ENCODE peak calls at places on chromosome 21, in four cellular contexts. G is K562, O is SK-N-SH, C is HepG2. U is an unnamed sample.

GRCh38 chr21:35138665-35139381 is 89.7 kb upstream of the RUNX1 start:
- DNase-seq in G (peak), O (no peak), C (no peak), U (no peak)

GRCh38 chr21:34886554-34887385 is 162.3 kb downstream of the RUNX1 start:
- DNase-seq in G (peak), O (peak), C (no peak), U (peak)

GRCh38 chr21:17785403-17785788 is 33.8 kb downstream of the C21orf91 start:
- DNase-seq in G (no peak), O (no peak), C (no peak), U (no peak)

GRCh38 chr21:37207441-37208009 is 59.6 kb downstream of the VPS26C start:
- DNase-seq in G (no peak), O (peak), C (peak), U (no peak)

GRCh38 chr21:34569381-34569979 is 45.4 kb downstream of the RCAN1 start:
- DNase-seq in G (no peak), O (no peak), C (no peak), U (no peak)

GRCh38 chr21:46459356-46460112 is 843 bp downstream of the DIP2A start:
- DNase-seq in G (peak), O (no peak), C (no peak), U (peak)

GRCh38 chr21:37555672-37556261 is 189.2 kb downstream of the DYRK1A start:
- DNase-seq in G (no peak), O (no peak), C (no peak), U (no peak)

GRCh38 chr21:24727803-24728425 is 879.4 kb downstream of the MRPL39 start:
- DNase-seq in G (no peak), O (no peak), C (no peak), U (no peak)

GRCh38 chr21:32226444-32226843 is 52.4 kb downstream of the MIS18A start:
- DNase-seq in G (no peak), O (no peak), C (no peak), U (no peak)
- TF ChIP-seq FOXJ3 in G (no peak), O (no peak), C (no peak), U (no peak)

DNA sequence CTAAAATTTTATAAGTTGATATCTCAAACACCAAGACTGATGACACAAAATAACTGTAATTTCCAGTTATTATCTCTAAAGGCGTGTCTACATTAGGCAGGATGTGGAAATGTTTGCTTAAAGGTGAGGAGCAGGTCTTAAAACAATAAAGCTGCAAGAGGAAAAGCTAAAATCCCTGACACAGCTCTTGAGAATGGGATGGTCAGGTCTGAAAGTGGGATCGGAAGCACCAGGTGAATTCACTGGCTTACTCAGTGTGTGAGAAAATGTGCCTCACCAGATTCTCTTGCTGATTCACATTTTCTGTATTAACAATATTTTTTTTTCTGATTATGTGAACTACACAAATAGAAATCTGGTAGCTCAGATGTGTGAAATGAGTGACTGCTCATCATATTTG is 421.9 kb upstream of the ADAMTS5 start:
- DNase-seq in G (no peak), O (no peak), C (no peak), U (no peak)
- TF ChIP-seq FOXJ3 in G (no peak), O (no peak), C (no peak), U (no peak)

GRCh38 chr21:27021801-27022200 is 54.9 kb upstream of the ADAMTS5 start:
- DNase-seq in G (no peak), O (no peak), C (no peak), U (no peak)

GRCh38 chr21:27021046-27021445 is 54.2 kb upstream of the ADAMTS5 start:
- DNase-seq in G (no peak), O (no peak), C (no peak), U (no peak)

GRCh38 chr21:27024316-27024715 is 57.4 kb upstream of the ADAMTS5 start:
- DNase-seq in G (no peak), O (no peak), C (no peak), U (no peak)

GRCh38 chr21:27024971-27025370 is 58.1 kb upstream of the ADAMTS5 start:
- DNase-seq in G (no peak), O (no peak), C (no peak), U (no peak)

DNA sequence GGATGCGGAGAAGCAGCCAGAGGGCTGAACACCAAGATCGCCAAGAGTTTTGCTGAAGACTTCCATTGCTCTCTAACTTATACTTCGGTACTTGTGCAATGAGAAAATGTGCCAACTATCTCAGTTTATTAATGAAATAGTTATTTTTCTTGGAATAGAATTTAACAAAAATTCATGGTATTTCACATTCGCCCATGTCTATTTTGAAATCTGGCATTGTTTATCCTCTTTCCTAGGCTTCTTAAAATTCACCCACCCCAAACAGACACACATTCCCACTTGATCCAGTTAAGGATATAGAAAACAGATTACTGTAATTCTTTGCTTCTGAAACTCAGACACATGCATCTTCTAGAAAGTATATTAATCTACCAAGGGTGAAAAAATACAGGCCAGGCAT is 56.3 kb upstream of the ADAMTS5 start:
- DNase-seq in G (no peak), O (no peak), C (no peak), U (no peak)
- TF ChIP-seq FOXJ3 in G (no peak), O (no peak), C (no peak), U (no peak)

DNA sequence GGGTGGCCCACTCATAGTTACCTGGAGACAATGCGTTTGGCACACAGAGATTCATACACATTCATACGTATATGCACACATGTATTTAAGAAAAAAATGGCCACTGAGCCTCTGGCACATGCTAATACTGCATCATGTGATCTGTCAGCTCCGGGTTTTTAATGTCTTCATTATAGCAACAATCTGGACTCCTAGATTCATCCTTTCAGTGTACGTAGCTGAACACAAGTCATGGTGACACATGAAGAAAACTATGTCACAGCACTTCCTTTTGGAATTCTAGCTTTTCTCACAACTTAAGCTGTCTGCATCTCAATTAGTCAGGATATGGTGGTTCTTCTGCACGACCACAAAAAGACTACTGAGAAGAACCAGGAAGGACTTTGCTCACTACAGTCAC is 24.7 kb downstream of the HSF2BP start:
- DNase-seq in G (no peak), O (no peak), C (no peak), U (no peak)
- TF ChIP-seq FOXJ3 in G (no peak), O (no peak), C (no peak), U (no peak)

GRCh38 chr21:31136891-31137290 is 98.6 kb upstream of the KRTAP19-8 start:
- DNase-seq in G (no peak), O (peak), C (no peak), U (no peak)
- TF ChIP-seq FOXJ3 in G (no peak), O (no peak), C (no peak), U (no peak)

GRCh38 chr21:39385299-39386145 is 36.6 kb upstream of the HMGN1 start:
- DNase-seq in G (no peak), O (peak), C (peak), U (no peak)

GRCh38 chr21:39387461-39388037 is 38.7 kb upstream of the HMGN1 start:
- DNase-seq in G (peak), O (peak), C (peak), U (peak)

GRCh38 chr21:39384674-39385298 is 35.9 kb upstream of the HMGN1 start:
- DNase-seq in G (no peak), O (no peak), C (peak), U (no peak)

GRCh38 chr21:39386899-39387298 is 38.0 kb upstream of the HMGN1 start:
- DNase-seq in G (no peak), O (no peak), C (no peak), U (no peak)

DNA sequence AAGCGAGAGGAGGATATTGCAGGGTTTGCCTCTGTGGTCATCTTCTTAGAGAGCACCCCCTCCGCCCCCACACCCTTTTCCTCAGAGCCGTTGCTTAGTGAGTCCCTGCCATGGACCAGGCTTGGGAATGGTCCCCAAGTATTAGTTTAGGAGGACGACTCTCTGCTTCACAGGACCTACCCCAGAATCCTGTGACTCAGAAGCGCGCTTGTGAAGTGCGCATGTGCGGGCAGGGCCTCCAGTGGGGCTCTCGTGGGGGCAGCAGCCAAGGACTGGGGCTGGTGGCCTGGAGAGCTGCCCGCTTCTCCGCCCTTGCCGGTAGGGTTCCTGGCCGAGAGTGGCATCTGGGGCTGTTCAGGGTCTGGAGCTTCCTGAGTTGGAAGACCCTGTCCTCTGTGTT is 37.3 kb upstream of the HMGN1 start:
- DNase-seq in G (no peak), O (no peak), C (peak), U (no peak)
- TF ChIP-seq FOXJ3 in G (no peak), O (no peak), C (no peak), U (no peak)

GRCh38 chr21:42581676-42582371 is 68.2 kb downstream of the SLC37A1 start:
- DNase-seq in G (no peak), O (no peak), C (no peak), U (no peak)
- TF ChIP-seq FOXJ3 in G (no peak), O (no peak), C (no peak), U (no peak)

GRCh38 chr21:43812139-43812821 is 22.9 kb downstream of the RRP1 start:
- DNase-seq in G (no peak), O (no peak), C (peak), U (no peak)
- TF ChIP-seq FOXJ3 in G (no peak), O (no peak), C (no peak), U (no peak)